ENCODE peak calls at places on chromosome 3, in seven cellular contexts. Q is adrenal gland, O is Peyer's patch, N is transverse colon, I is K562, T is prostate gland, V is stomach. K is an unnamed sample.
A peak's percentile ranks its signal among the peaks of the same experiment; 100 is the strongest.

GRCh38 chr3:167750273-167750971 is 14.9 kb downstream of the SERPINI1 start:
- DNase-seq in V (no peak), T (no peak), N (no peak), Q (no peak), O (no peak), I (no peak), K (no peak)

GRCh38 chr3:146469206-146470017 is at the start of gene PLSCR2:
- DNase-seq in O (peak; percentile 95), Q (peak; percentile 55), V (peak; percentile 84), N (peak; percentile 83), I (peak; percentile 85), T (peak; percentile 28), K (peak; percentile 79)

GRCh38 chr3:112770026-112770626 is 76.5 kb downstream of the CD200R1L start:
- DNase-seq in Q (no peak), O (peak; percentile 54), I (peak; percentile 30), N (no peak), T (no peak), V (no peak), K (no peak)

GRCh38 chr3:139292933-139293664 is 50.7 kb upstream of the MRPS22 start:
- DNase-seq in I (no peak), N (no peak), V (no peak), O (no peak), Q (no peak), T (no peak), K (no peak)

GRCh38 chr3:53817809-53818208 is 28.4 kb downstream of the CHDH start:
- DNase-seq in N (no peak), O (no peak), V (peak; percentile 24), Q (no peak), I (no peak), T (no peak), K (no peak)

GRCh38 chr3:146464005-146464595 is 5.3 kb downstream of the PLSCR2 start:
- DNase-seq in I (no peak), Q (no peak), V (no peak), O (no peak), T (no peak), N (no peak), K (no peak)

GRCh38 chr3:173650596-173650995 is 253.1 kb downstream of the NLGN1 start:
- DNase-seq in Q (no peak), I (no peak), N (no peak), V (no peak), O (no peak), T (no peak), K (no peak)

GRCh38 chr3:99907959-99908544 is 90.4 kb downstream of the CMSS1 start:
- DNase-seq in N (no peak), I (no peak), V (no peak), T (no peak), Q (no peak), O (no peak), K (no peak)

GRCh38 chr3:48851407-48851806 is 3.7 kb upstream of the PRKAR2A start:
- DNase-seq in T (no peak), V (no peak), Q (no peak), I (no peak), N (no peak), O (peak; percentile 29), K (no peak)

GRCh38 chr3:33645060-33645841 is 72.8 kb downstream of the CLASP2 start:
- DNase-seq in O (no peak), V (no peak), T (no peak), N (no peak), Q (peak; percentile 23), I (peak; percentile 31), K (no peak)

GRCh38 chr3:24670871-24671270 is 176.2 kb upstream of the THRB start:
- DNase-seq in V (no peak), Q (no peak), O (peak; percentile 55), I (no peak), T (no peak), N (no peak), K (no peak)

GRCh38 chr3:127095774-127096173 is 97.2 kb upstream of the PRR23E start:
- DNase-seq in V (no peak), I (no peak), O (peak; percentile 37), T (no peak), Q (no peak), N (no peak), K (no peak)

GRCh38 chr3:114214542-114215341 is 22.6 kb downstream of the ZNF80 start:
- DNase-seq in V (no peak), I (no peak), T (no peak), Q (no peak), N (no peak), O (no peak), K (no peak)

GRCh38 chr3:5122741-5123706 is 932 bp downstream of the ARL8B start:
- DNase-seq in I (no peak), T (peak; percentile 46), N (peak; percentile 32), V (peak; percentile 36), O (peak; percentile 55), Q (peak; percentile 40), K (peak; percentile 36)

GRCh38 chr3:9311265-9311664 is 51.6 kb upstream of the THUMPD3 start:
- DNase-seq in V (no peak), O (no peak), Q (no peak), I (no peak), T (peak; percentile 32), N (no peak), K (no peak)

GRCh38 chr3:136277634-136278033 is 27.5 kb downstream of the PCCB start:
- DNase-seq in N (no peak), V (no peak), O (no peak), Q (no peak), T (no peak), I (no peak), K (no peak)

GRCh38 chr3:194928831-194929594 is 243.3 kb downstream of the FAM43A start:
- DNase-seq in V (no peak), Q (no peak), O (no peak), T (no peak), I (peak; percentile 70), N (no peak), K (no peak)

GRCh38 chr3:111392911-111393351 is 149.1 kb upstream of the CD96 start:
- DNase-seq in T (no peak), Q (no peak), N (no peak), V (no peak), O (peak; percentile 57), I (no peak), K (no peak)

GRCh38 chr3:48077835-48078234 is 61.6 kb upstream of the MAP4 start:
- DNase-seq in N (no peak), Q (no peak), O (no peak), I (no peak), T (no peak), V (no peak), K (no peak)

GRCh38 chr3:192352142-192352541 is 375.2 kb downstream of the FGF12 start:
- DNase-seq in O (no peak), T (no peak), I (no peak), N (no peak), Q (no peak), V (no peak), K (no peak)

GRCh38 chr3:84984429-84984828 is 25.6 kb downstream of the CADM2 start:
- DNase-seq in I (no peak), N (no peak), V (no peak), T (no peak), Q (no peak), O (no peak), K (no peak)

GRCh38 chr3:192845196-192845855 is 72.3 kb downstream of the MB21D2 start:
- DNase-seq in I (no peak), N (no peak), V (no peak), O (no peak), T (no peak), Q (no peak), K (no peak)

GRCh38 chr3:194051554-194052175 is 84.3 kb upstream of the HES1 start:
- DNase-seq in Q (no peak), I (no peak), N (peak; percentile 56), T (no peak), O (no peak), V (no peak), K (no peak)

GRCh38 chr3:127286571-127287140 is 1.2 kb downstream of the PRR20G start:
- DNase-seq in N (no peak), Q (no peak), I (no peak), O (no peak), T (no peak), V (no peak), K (no peak)

GRCh38 chr3:131454501-131454900 is 48.3 kb downstream of the MRPL3 start:
- DNase-seq in T (no peak), I (no peak), N (no peak), O (no peak), Q (no peak), V (no peak), K (no peak)
- TF ChIP-seq POLR2A in T (no peak), I (no peak), N (no peak), O (no peak), Q (no peak), V (no peak), K (no peak)

DNA sequence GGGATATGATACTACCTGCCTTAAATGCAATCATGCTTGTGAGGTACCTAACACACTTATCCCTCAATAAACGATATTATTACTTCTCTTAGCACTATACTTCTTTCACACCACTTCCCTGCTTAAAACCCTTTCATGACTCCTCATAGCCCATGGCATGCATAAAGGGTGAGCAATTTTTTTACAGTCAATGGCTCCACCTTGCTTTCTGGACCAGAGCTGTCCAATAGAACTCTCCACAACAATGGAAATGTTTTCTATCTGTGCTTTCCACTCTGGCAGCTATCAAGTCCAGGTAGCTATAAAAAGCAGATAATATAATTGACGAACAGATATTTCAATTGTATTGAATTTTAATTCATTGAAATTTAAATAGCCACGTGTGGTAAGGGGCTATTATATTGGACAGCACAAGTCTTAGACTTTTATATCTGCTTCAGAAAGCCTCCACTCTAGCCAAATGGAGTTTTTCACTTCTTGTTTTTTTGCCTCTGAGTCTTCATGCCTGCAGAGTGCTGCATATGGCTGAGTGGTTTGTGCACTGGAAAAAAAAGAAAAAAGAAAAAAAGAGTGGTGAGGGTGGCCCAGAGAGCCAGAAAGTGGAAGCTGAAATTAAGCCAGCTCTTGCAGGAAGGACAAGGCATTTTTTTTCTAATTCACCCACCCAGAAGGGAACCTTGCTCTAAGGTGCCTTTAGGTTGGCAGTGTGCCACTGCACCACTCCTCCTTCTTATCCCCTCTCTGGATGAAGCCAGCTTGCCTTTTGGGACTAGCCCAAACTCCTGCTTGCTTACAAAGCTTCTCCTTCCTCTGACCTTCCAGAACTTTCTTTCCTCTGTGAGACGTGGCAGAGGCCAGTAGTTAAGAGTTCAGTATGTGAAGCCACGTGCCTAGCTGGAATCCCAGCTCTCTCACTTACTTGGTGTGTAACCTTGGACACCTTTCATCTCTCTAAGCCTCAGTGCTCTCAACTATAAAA is 239.0 kb upstream of the LRTM1 start:
- DNase-seq in Q (no peak), V (peak; percentile 61), N (peak; percentile 9), I (no peak), T (no peak), O (no peak), K (no peak)
- H3K4me1 ChIP-seq in Q (no peaks in the 10 kb centered on the region), V (no peaks in the 10 kb centered on the region), N (peaks cover 5% of the 10 kb centered on the region), I (no peaks in the 10 kb centered on the region), T (no peaks in the 10 kb centered on the region), O (no peaks in the 10 kb centered on the region), K (no peaks in the 10 kb centered on the region)

DNA sequence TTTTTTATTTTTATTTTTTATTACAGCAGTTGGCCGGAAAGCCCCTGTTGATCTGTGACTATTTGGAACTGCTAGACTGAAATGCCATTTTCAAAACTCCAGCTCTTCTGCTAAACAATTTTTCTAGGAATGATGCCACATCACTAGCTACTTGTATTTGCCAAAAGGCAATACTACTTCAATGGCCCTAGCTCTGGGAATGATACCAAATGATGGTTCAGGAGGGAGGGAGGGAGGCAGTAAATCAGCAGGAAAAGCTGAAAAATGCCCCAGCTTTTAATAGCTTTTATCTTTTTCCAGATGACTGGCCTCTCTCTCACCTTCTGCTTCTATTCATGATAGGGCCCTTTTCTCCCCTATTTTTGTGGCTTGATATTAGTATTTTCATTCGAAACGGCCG is 2.6 kb upstream of the CHL1 start:
- DNase-seq in I (no peak), T (no peak), N (no peak), O (no peak), V (no peak), Q (no peak), K (no peak)
- H3K27me3 ChIP-seq in I (no peaks in the 10 kb centered on the region), T (no peaks in the 10 kb centered on the region), N (peaks cover 35% of the 10 kb centered on the region), O (peaks cover 15% of the 10 kb centered on the region), V (peaks cover 28% of the 10 kb centered on the region), Q (peaks cover 18% of the 10 kb centered on the region), K (peaks cover 8% of the 10 kb centered on the region)

GRCh38 chr3:12194669-12195161 is 36.0 kb upstream of the TIMP4 start:
- DNase-seq in I (peak; percentile 45), N (peak; percentile 78), T (no peak), O (peak; percentile 78), V (peak; percentile 66), Q (no peak), K (no peak)
- TF ChIP-seq POLR2A in I (no peak), N (no peak), T (no peak), O (no peak), V (no peak), Q (no peak), K (no peak)

K was measured in right lobe of liver.